ENCODE peak calls at places on chromosome 6, in seven cellular contexts. One of them, this sample, is unnamed.

GRCh38 chr6:56387621-56388413 is 140.4 kb upstream of the COL21A1 start:
- DNase-seq in CD4-positive, CD25-positive, alpha-beta regulatory T cell: no peak
- DNase-seq in NCI-H446 treated with DMSO at 0.1 percent for 48 hours: no peak
- DNase-seq in activated T-cell treated with anti-CD3 and anti-CD28 coated beads for 48 hours: no peak
- DNase-seq in naive B cell: no peak
- DNase-seq in GM12892: no peak
- DNase-seq in ureter: no peak
- DNase-seq in this sample: no peak

GRCh38 chr6:112331306-112331705 is 15.8 kb upstream of the RFPL4B start:
- DNase-seq in CD4-positive, CD25-positive, alpha-beta regulatory T cell: no peak
- DNase-seq in NCI-H446 treated with DMSO at 0.1 percent for 48 hours: peak; percentile 70
- DNase-seq in activated T-cell treated with anti-CD3 and anti-CD28 coated beads for 48 hours: no peak
- DNase-seq in naive B cell: no peak
- DNase-seq in GM12892: no peak
- DNase-seq in ureter: no peak
- DNase-seq in this sample: peak; percentile 59

GRCh38 chr6:168381726-168382458 is 59.1 kb upstream of the SMOC2 start:
- DNase-seq in CD4-positive, CD25-positive, alpha-beta regulatory T cell: no peak
- DNase-seq in NCI-H446 treated with DMSO at 0.1 percent for 48 hours: no peak
- DNase-seq in activated T-cell treated with anti-CD3 and anti-CD28 coated beads for 48 hours: no peak
- DNase-seq in naive B cell: no peak
- DNase-seq in GM12892: no peak
- DNase-seq in ureter: no peak
- DNase-seq in this sample: no peak

GRCh38 chr6:69279805-69280204 is 517.0 kb downstream of the LMBRD1 start:
- DNase-seq in CD4-positive, CD25-positive, alpha-beta regulatory T cell: no peak
- DNase-seq in NCI-H446 treated with DMSO at 0.1 percent for 48 hours: no peak
- DNase-seq in activated T-cell treated with anti-CD3 and anti-CD28 coated beads for 48 hours: no peak
- DNase-seq in naive B cell: no peak
- DNase-seq in GM12892: no peak
- DNase-seq in ureter: no peak
- DNase-seq in this sample: no peak

GRCh38 chr6:148223424-148223842 is 119.2 kb upstream of the SASH1 start:
- DNase-seq in CD4-positive, CD25-positive, alpha-beta regulatory T cell: no peak
- DNase-seq in NCI-H446 treated with DMSO at 0.1 percent for 48 hours: no peak
- DNase-seq in activated T-cell treated with anti-CD3 and anti-CD28 coated beads for 48 hours: no peak
- DNase-seq in naive B cell: no peak
- DNase-seq in GM12892: no peak
- DNase-seq in ureter: no peak
- DNase-seq in this sample: no peak

GRCh38 chr6:157281570-157281969 is 41.7 kb downstream of the TMEM242 start:
- DNase-seq in CD4-positive, CD25-positive, alpha-beta regulatory T cell: no peak
- DNase-seq in NCI-H446 treated with DMSO at 0.1 percent for 48 hours: no peak
- DNase-seq in activated T-cell treated with anti-CD3 and anti-CD28 coated beads for 48 hours: no peak
- DNase-seq in naive B cell: no peak
- DNase-seq in GM12892: no peak
- DNase-seq in ureter: peak; percentile 60
- DNase-seq in this sample: no peak

GRCh38 chr6:156262014-156262413 is 515.2 kb upstream of the ARID1B start:
- DNase-seq in CD4-positive, CD25-positive, alpha-beta regulatory T cell: no peak
- DNase-seq in NCI-H446 treated with DMSO at 0.1 percent for 48 hours: no peak
- DNase-seq in activated T-cell treated with anti-CD3 and anti-CD28 coated beads for 48 hours: no peak
- DNase-seq in naive B cell: no peak
- DNase-seq in GM12892: no peak
- DNase-seq in ureter: peak; percentile 72
- DNase-seq in this sample: no peak

GRCh38 chr6:82978362-82978945 is 87.2 kb downstream of the UBE3D start:
- DNase-seq in CD4-positive, CD25-positive, alpha-beta regulatory T cell: no peak
- DNase-seq in NCI-H446 treated with DMSO at 0.1 percent for 48 hours: no peak
- DNase-seq in activated T-cell treated with anti-CD3 and anti-CD28 coated beads for 48 hours: no peak
- DNase-seq in naive B cell: no peak
- DNase-seq in GM12892: no peak
- DNase-seq in ureter: no peak
- DNase-seq in this sample: no peak

GRCh38 chr6:30074331-30075093 is 1.1 kb downstream of the RNF39 start:
- DNase-seq in CD4-positive, CD25-positive, alpha-beta regulatory T cell: no peak
- DNase-seq in NCI-H446 treated with DMSO at 0.1 percent for 48 hours: no peak
- DNase-seq in activated T-cell treated with anti-CD3 and anti-CD28 coated beads for 48 hours: no peak
- DNase-seq in naive B cell: no peak
- DNase-seq in GM12892: no peak
- DNase-seq in ureter: no peak
- DNase-seq in this sample: no peak

GRCh38 chr6:79810153-79810806 is 137.1 kb downstream of the ELOVL4 start:
- DNase-seq in CD4-positive, CD25-positive, alpha-beta regulatory T cell: no peak
- DNase-seq in NCI-H446 treated with DMSO at 0.1 percent for 48 hours: peak; percentile 33
- DNase-seq in activated T-cell treated with anti-CD3 and anti-CD28 coated beads for 48 hours: no peak
- DNase-seq in naive B cell: no peak
- DNase-seq in GM12892: no peak
- DNase-seq in ureter: no peak
- DNase-seq in this sample: no peak

This sample was measured in epithelial cell of prostate.